ENCODE peak calls at places on chromosome 12, in four cellular contexts. C is K562, P is dorsolateral prefrontal cortex, L is MCF 10A. K is an unnamed sample.

GRCh38 chr12:96773031-96773430 is 134.0 kb upstream of the NEDD1 start:
- DNase-seq in C (no peak), P (no peak), L (no peak), K (no peak)

GRCh38 chr12:84637926-84638325 is 274.7 kb downstream of the SLC6A15 start:
- DNase-seq in C (no peak), P (no peak), L (no peak), K (no peak)

GRCh38 chr12:120186654-120187053 is 7.9 kb downstream of the GCN1 start:
- DNase-seq in C (no peak), P (no peak), L (no peak), K (no peak)

GRCh38 chr12:14714437-14714836 is 18.0 kb upstream of the GUCY2C start:
- DNase-seq in C (no peak), P (no peak), L (no peak), K (no peak)

GRCh38 chr12:62737615-62738014 is 197.3 kb downstream of the PPM1H start:
- DNase-seq in C (no peak), P (no peak), L (no peak), K (no peak)

GRCh38 chr12:114166360-114166759 is 200.2 kb upstream of the RBM19 start:
- DNase-seq in C (peak), P (peak), L (peak), K (peak)

GRCh38 chr12:108302471-108303311 is 36.4 kb downstream of the CMKLR1 start:
- DNase-seq in C (no peak), P (no peak), L (peak), K (peak)

GRCh38 chr12:15528666-15529065 is 206.4 kb downstream of the PTPRO start:
- DNase-seq in C (no peak), P (no peak), L (no peak), K (no peak)

GRCh38 chr12:29889737-29890136 is 106.0 kb upstream of the TMTC1 start:
- DNase-seq in C (peak), P (no peak), L (peak), K (peak)

GRCh38 chr12:48822711-48823110 is 4.4 kb downstream of the CACNB3 start:
- DNase-seq in C (no peak), P (no peak), L (no peak), K (no peak)

GRCh38 chr12:3228587-3228986 is 151.4 kb downstream of the TSPAN9 start:
- DNase-seq in C (no peak), P (no peak), L (no peak), K (no peak)

GRCh38 chr12:79662046-79662811 is 28.5 kb downstream of the PAWR start:
- DNase-seq in C (no peak), P (no peak), L (no peak), K (no peak)

GRCh38 chr12:49881400-49882247 is 22.1 kb downstream of the FAIM2 start:
- DNase-seq in C (no peak), P (no peak), L (no peak), K (no peak)

GRCh38 chr12:68176252-68176651 is 16.7 kb upstream of the IFNG start:
- DNase-seq in C (no peak), P (no peak), L (no peak), K (no peak)

GRCh38 chr12:115466076-115466475 is 782.1 kb upstream of the TBX3 start:
- DNase-seq in C (no peak), P (no peak), L (no peak), K (no peak)

GRCh38 chr12:90854136-90854689 is 100.8 kb downstream of the CCER1 start:
- DNase-seq in C (peak), P (no peak), L (peak), K (peak)

GRCh38 chr12:42262271-42262670 is 24.2 kb upstream of the YAF2 start:
- DNase-seq in C (no peak), P (no peak), L (no peak), K (no peak)

GRCh38 chr12:88834226-88834625 is 254.0 kb upstream of the KITLG start:
- DNase-seq in C (no peak), P (no peak), L (no peak), K (no peak)

GRCh38 chr12:38588618-38589309 is 272.2 kb downstream of the ALG10B start:
- DNase-seq in C (no peak), P (no peak), L (peak), K (no peak)

GRCh38 chr12:51323317-51323960 is 535 bp downstream of the BIN2 start:
- DNase-seq in C (no peak), P (no peak), L (no peak), K (no peak)

GRCh38 chr12:42446761-42447160 is 120.8 kb downstream of the PPHLN1 start:
- DNase-seq in C (no peak), P (no peak), L (no peak), K (no peak)

GRCh38 chr12:67268335-67268895 is 743 bp upstream of the CAND1 start:
- DNase-seq in C (peak), P (peak), L (peak), K (peak)

GRCh38 chr12:70982991-70983390 is 62.5 kb upstream of the PTPRR start:
- DNase-seq in C (no peak), P (no peak), L (no peak), K (no peak)

GRCh38 chr12:130131025-130131424 is 31.2 kb upstream of the FZD10 start:
- DNase-seq in C (no peak), P (no peak), L (no peak), K (no peak)

GRCh38 chr12:105041186-105041585 is 43.1 kb downstream of the ALDH1L2 start:
- DNase-seq in C (no peak), P (no peak), L (no peak), K (no peak)

GRCh38 chr12:109130755-109131521 is 14.6 kb downstream of the ACACB start:
- DNase-seq in C (no peak), P (no peak), L (no peak), K (peak)

GRCh38 chr12:6268484-6269157 is 41.9 kb upstream of the PLEKHG6 start:
- DNase-seq in C (no peak), P (no peak), L (no peak), K (no peak)

GRCh38 chr12:55707841-55708694 is at the start of gene ITGA7:
- DNase-seq in C (peak), P (peak), L (no peak), K (peak)

GRCh38 chr12:111068281-111068680 is 147.9 kb upstream of the MYL2 start:
- DNase-seq in C (no peak), P (no peak), L (no peak), K (peak)

GRCh38 chr12:47905313-47905730 is 528 bp upstream of the VDR start:
- DNase-seq in C (peak), P (no peak), L (no peak), K (peak)

GRCh38 chr12:57216014-57216891 is at the start of gene NXPH4:
- DNase-seq in C (peak), P (no peak), L (no peak), K (peak)

GRCh38 chr12:118537481-118537917 is 161.1 kb downstream of the SUDS3 start:
- DNase-seq in C (no peak), P (peak), L (no peak), K (no peak)

GRCh38 chr12:131132118-131132892 is 178.6 kb downstream of the ADGRD1 start:
- DNase-seq in C (peak), P (peak), L (peak), K (peak)

GRCh38 chr12:120085920-120086319 is 30.6 kb downstream of the RAB35 start:
- DNase-seq in C (no peak), P (no peak), L (no peak), K (no peak)

GRCh38 chr12:18546399-18546798 is 191.4 kb downstream of the PLCZ1 start:
- DNase-seq in C (no peak), P (no peak), L (peak), K (no peak)

GRCh38 chr12:6193853-6194815 is 6.1 kb upstream of the CD9 start:
- DNase-seq in C (no peak), P (no peak), L (peak), K (no peak)

GRCh38 chr12:86376052-86376451 is 119.9 kb upstream of the MGAT4C start:
- DNase-seq in C (no peak), P (no peak), L (no peak), K (no peak)
- TF ChIP-seq CTCF in C (no peak), P (no peak), L (no peak), K (peak)

GRCh38 chr12:1518486-1518762 is 76.0 kb downstream of the FBXL14 start:
- DNase-seq in C (no peak), P (no peak), L (no peak), K (no peak)

GRCh38 chr12:1517734-1518485 is 76.5 kb downstream of the FBXL14 start:
- DNase-seq in C (no peak), P (no peak), L (no peak), K (no peak)

GRCh38 chr12:1518763-1519516 is 75.4 kb downstream of the FBXL14 start:
- DNase-seq in C (peak), P (no peak), L (peak), K (no peak)

GRCh38 chr12:1515428-1515827 is 79.0 kb downstream of the FBXL14 start:
- DNase-seq in C (no peak), P (no peak), L (no peak), K (no peak)

DNA sequence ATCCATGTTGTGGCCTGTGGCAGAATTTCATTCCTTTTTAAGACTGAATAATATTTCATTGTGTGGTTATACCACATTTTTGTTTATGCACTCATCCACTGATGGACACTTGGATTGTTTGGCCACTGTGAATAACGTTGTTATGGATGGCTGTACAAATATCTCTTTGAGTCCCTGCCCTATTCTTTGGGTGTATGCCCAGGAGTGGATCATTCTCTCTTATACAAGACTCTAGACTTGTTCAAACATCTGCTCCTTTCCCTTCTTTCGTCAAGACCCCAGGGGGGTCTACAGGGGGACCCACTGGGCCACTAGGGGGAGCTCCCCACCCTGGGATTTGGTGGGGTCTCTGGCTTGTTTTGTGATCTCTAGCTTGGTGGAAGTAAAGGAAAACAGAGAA is 77.4 kb downstream of the FBXL14 start:
- DNase-seq in C (no peak), P (no peak), L (peak), K (peak)
- TF ChIP-seq CTCF in C (peak), P (no peak), L (peak), K (peak)

GRCh38 chr12:27523642-27524488 is at the start of gene PPFIBP1:
- DNase-seq in C (peak), P (peak), L (peak), K (peak)
- TF ChIP-seq CTCF in C (no peak), P (no peak), L (no peak), K (no peak)

GRCh38 chr12:9646794-9647622 is 22.5 kb upstream of the CLEC2D start:
- DNase-seq in C (no peak), P (no peak), L (peak), K (peak)
- TF ChIP-seq CTCF in C (no peak), P (no peak), L (no peak), K (no peak)

GRCh38 chr12:12786371-12786715 is 884 bp downstream of the APOLD1 start:
- DNase-seq in C (no peak), P (no peak), L (no peak), K (no peak)

GRCh38 chr12:12788675-12789368 is 3.4 kb downstream of the APOLD1 start:
- DNase-seq in C (peak), P (peak), L (peak), K (peak)

GRCh38 chr12:12784911-12785814 is at the start of gene APOLD1:
- DNase-seq in C (no peak), P (no peak), L (no peak), K (no peak)

GRCh38 chr12:12788131-12788530 is 2.7 kb downstream of the APOLD1 start:
- DNase-seq in C (no peak), P (no peak), L (peak), K (no peak)

GRCh38 chr12:12786716-12787601 is 1.5 kb downstream of the APOLD1 start:
- DNase-seq in C (peak), P (peak), L (peak), K (peak)
- TF ChIP-seq CTCF in C (peak), P (no peak), L (peak), K (no peak)

DNA sequence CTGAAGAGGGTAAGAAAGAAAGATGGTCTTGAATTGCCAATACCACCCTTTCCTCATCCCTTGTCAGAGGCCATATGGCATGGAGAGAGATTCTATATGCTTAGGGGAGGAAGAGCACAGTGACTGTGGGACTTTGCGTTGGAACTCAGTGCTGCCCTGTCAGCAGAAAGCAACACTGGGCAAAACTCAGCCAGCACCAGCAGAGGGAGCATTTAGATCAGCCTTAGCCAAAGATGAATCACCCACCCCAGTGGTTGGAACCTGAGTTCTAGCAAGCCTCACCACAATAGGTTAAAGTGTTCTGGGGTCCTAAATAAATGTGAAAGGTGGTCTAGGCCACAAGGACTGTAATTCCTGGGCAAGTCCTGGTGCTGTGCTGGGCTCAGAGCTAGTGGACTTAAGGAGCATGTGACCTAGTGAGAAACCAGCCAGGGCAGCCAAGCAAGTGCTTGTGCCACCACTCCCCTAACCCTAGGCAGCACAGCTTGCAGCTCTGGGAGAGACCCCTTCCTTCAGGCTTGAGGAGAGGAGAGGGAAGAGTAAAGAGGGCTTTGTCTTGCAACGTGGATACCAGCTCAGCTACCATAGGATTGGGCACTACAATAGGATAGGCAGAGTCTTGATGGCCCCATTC is 11.4 kb upstream of the BCAT1 start:
- DNase-seq in C (peak), P (no peak), L (peak), K (peak)
- TF ChIP-seq CTCF in C (peak), P (peak), L (peak), K (peak)

DNA sequence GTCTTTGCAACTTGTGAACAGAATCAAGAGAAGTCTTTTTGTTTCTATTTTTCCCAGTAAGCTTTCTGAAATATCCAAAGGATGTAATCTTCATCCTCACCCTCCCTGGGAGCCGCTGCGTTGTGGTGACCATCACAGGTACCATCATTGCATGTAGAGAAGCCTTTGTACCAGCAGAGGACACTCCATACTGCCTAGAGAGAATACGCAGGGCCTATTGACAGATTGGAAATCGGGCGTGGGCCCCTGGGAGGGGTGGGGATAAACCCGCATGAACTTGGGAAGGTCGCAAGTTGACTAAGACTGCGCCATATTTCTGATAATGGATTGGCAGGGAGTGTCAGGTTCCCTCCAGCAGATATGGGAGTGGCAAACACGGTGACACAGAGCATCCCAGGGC is 12.7 kb downstream of the KRT1 start:
- DNase-seq in C (peak), P (no peak), L (no peak), K (no peak)
- TF ChIP-seq CTCF in C (peak), P (no peak), L (no peak), K (no peak)

DNA sequence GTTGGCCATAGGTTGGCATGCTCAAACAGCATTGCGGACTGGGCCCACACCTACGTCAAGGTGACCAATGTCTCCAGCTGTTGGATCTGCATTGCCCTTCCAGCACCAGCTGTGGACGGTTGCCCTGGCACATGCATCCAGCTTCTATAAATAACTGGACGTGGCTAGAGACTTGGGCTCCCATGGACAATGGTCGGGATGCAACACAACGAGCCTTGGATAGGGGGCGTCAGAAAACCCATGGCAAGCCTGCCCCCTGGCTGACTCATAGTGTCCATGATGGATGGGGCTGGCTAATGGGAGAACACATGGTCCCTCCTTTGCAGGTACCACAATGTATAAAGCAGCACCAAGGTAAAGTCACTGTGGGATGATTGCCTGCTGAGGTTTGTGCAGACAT is 331.6 kb upstream of the FAR2 start:
- DNase-seq in C (peak), P (no peak), L (no peak), K (no peak)
- TF ChIP-seq CTCF in C (peak), P (no peak), L (no peak), K (no peak)

K was measured in nephron progenitor cell.